ENCODE peak calls at places on chromosome X, in eight cellular contexts. Y is AG08395, R is RKO, Z is fibroblast of the conjunctiva, L is epithelial cell of esophagus, F is sigmoid colon, O is Right ventricle myocardium superior, T is activated T-cell treated with anti-CD3 and anti-CD28 coated beads for 24 hours. Q is an unnamed sample.

GRCh38 chrX:153598541-153599191 is at the start of gene CCNQ:
- DNase-seq in Y (no peak), R (peak; percentile 12), Z (no peak), L (peak; percentile 36), F (no peak), O (no peak), T (no peak), Q (peak; percentile 60)

GRCh38 chrX:14528629-14529287 is 578 bp upstream of the GLRA2 start:
- DNase-seq in Y (peak; percentile 45), R (peak; percentile 41), Z (peak; percentile 18), L (peak; percentile 58), F (peak; percentile 63), O (peak; percentile 48), T (peak; percentile 25), Q (peak; percentile 14)

GRCh38 chrX:132023896-132024386 is 839 bp downstream of the STK26 start:
- DNase-seq in Y (no peak), R (peak; percentile 73), Z (no peak), L (peak; percentile 10), F (no peak), O (peak; percentile 45), T (peak; percentile 39), Q (peak; percentile 70)

GRCh38 chrX:39896951-39897740 is 200.6 kb downstream of the BCOR start:
- DNase-seq in Y (peak; percentile 72), R (no peak), Z (no peak), L (peak; percentile 78), F (no peak), O (peak; percentile 62), T (no peak), Q (no peak)

GRCh38 chrX:102959471-102959870 is 22.4 kb downstream of the RAB40AL start:
- DNase-seq in Y (peak; percentile 44), R (no peak), Z (peak; percentile 6), L (peak; percentile 44), F (no peak), O (no peak), T (no peak), Q (no peak)

GRCh38 chrX:149903889-149904748 is 23.1 kb downstream of the MAGEA8 start:
- DNase-seq in Y (peak; percentile 5), R (no peak), Z (no peak), L (peak; percentile 7), F (no peak), O (no peak), T (no peak), Q (peak; percentile 63)

GRCh38 chrX:107454302-107454701 is 4.8 kb downstream of the FRMPD3 start:
- DNase-seq in Y (peak; percentile 13), R (peak; percentile 34), Z (no peak), L (peak; percentile 75), F (no peak), O (no peak), T (no peak), Q (no peak)

GRCh38 chrX:136170109-136170800 is 22.9 kb downstream of the FHL1 start:
- DNase-seq in Y (no peak), R (no peak), Z (peak; percentile 51), L (no peak), F (peak; percentile 75), O (no peak), T (no peak), Q (no peak)

GRCh38 chrX:17527135-17527701 is 152.2 kb downstream of the NHS start:
- DNase-seq in Y (no peak), R (no peak), Z (no peak), L (no peak), F (no peak), O (peak; percentile 74), T (no peak), Q (no peak)

GRCh38 chrX:40920351-40920750 is 164.9 kb upstream of the USP9X start:
- DNase-seq in Y (no peak), R (no peak), Z (no peak), L (no peak), F (no peak), O (no peak), T (no peak), Q (no peak)

GRCh38 chrX:120242807-120243206 is 7.8 kb upstream of the ZBTB33 start:
- DNase-seq in Y (no peak), R (no peak), Z (no peak), L (no peak), F (no peak), O (no peak), T (no peak), Q (peak; percentile 41)